ENCODE peak calls at places on chromosomes 13 and 19, in four cellular contexts. S, W, U and K are unnamed samples.

GRCh38 chr19:17481986-17482385 is 11.7 kb downstream of the SLC27A1 start:
- DNase-seq in S (no peak), W (no peak), U (no peak), K (no peak)

GRCh38 chr13:26978081-26978860 is 193.3 kb downstream of the USP12 start:
- DNase-seq in S (no peak), W (no peak), U (no peak), K (no peak)

GRCh38 chr13:94613051-94613450 is 11.4 kb downstream of the GPR180 start:
- DNase-seq in S (no peak), W (no peak), U (no peak), K (no peak)

GRCh38 chr19:10603084-10603872 is 16.2 kb upstream of the AP1M2 start:
- DNase-seq in S (peak; percentile 31), W (peak; percentile 59), U (peak; percentile 88), K (no peak)

GRCh38 chr13:45473627-45474026 is 8.9 kb downstream of the COG3 start:
- DNase-seq in S (no peak), W (no peak), U (no peak), K (no peak)

GRCh38 chr13:103104340-103104739 is 38.1 kb upstream of the SLC10A2 start:
- DNase-seq in S (no peak), W (no peak), U (no peak), K (no peak)

GRCh38 chr19:18297308-18297707 is 15.9 kb upstream of the JUND start:
- DNase-seq in S (peak; percentile 49), W (no peak), U (no peak), K (no peak)

GRCh38 chr19:45767881-45768643 is 990 bp downstream of the SIX5 start:
- DNase-seq in S (peak; percentile 75), W (peak; percentile 74), U (peak; percentile 22), K (peak; percentile 81)

GRCh38 chr19:8663920-8664670 is 33.7 kb downstream of the NFILZ start:
- DNase-seq in S (no peak), W (no peak), U (peak; percentile 2), K (no peak)

DNA sequence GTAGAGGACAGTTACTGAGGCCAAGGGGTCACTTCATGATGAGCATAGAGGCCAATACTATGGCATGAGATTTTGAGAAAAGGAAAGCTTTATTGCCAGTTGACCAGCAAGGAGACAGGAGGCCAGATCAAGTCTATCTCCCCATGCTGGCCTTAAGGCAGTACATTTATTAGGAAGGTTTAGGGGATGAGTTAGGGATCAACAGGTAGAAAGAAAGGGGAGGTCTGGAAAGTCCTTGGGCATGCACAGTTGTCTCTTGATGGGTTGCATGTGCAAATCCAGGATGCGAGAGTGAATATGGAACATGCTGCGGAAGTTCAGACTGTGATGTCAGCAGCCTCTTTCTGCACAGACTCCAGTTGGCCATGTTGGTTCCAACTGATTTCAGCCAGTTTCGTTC is 36.2 kb upstream of the LSM14A start:
- DNase-seq in S (no peak), W (no peak), U (no peak), K (no peak)
- H3K27ac ChIP-seq in S (no peak overlapping the region), W (no peak overlapping the region), U (no peak overlapping the region), K (no peak overlapping the region)

GRCh38 chr19:38557205-38557799 is 60.5 kb downstream of the MAP4K1 start:
- DNase-seq in S (no peak), W (no peak), U (peak; percentile 19), K (no peak)
- H3K4me1 ChIP-seq in S (no peaks in the 10 kb centered on the region), W (no peaks in the 10 kb centered on the region), U (peaks cover 45% of the 10 kb centered on the region), K (no peaks in the 10 kb centered on the region)

GRCh38 chr13:46665630-46666482 is 112.9 kb downstream of the LRCH1 start:
- DNase-seq in S (no peak), W (no peak), U (no peak), K (no peak)
- H3K27ac ChIP-seq in S (peak overlapping the region; percentile 43), W (peak overlapping the region; percentile 32), U (peak overlapping the region; percentile 41), K (peak overlapping the region; percentile 56)

GRCh38 chr19:1253514-1254080 is 5.2 kb downstream of the MIDN start:
- DNase-seq in S (no peak), W (no peak), U (no peak), K (no peak)

GRCh38 chr19:1255186-1256161 is 7.1 kb downstream of the MIDN start:
- DNase-seq in S (no peak), W (no peak), U (no peak), K (no peak)

GRCh38 chr19:1254530-1255185 is 6.3 kb downstream of the MIDN start:
- DNase-seq in S (no peak), W (no peak), U (no peak), K (no peak)

GRCh38 chr19:1252818-1253513 is 4.6 kb downstream of the MIDN start:
- DNase-seq in S (peak; percentile 96), W (peak; percentile 90), U (peak; percentile 64), K (peak; percentile 89)

DNA sequence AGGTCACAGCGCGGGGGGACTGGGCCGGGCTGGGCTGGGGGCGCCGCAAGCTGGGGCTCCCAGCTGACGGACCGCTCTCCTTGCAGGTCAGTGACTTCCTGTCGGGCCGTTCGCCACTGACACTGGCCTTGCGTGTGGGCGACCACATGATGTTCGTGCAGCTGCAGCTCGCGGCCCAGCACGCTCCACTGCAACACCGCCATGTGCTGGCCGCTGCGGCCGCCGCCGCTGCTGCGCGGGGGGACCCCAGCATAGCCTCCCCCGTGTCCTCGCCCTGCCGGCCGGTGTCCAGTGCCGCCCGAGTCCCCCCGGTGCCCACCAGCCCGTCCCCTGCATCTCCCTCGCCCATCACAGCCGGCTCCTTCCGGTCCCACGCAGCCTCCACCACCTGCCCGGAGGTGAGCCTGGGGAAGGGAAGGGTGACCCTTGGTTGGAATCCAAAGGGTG is 5.7 kb downstream of the MIDN start:
- DNase-seq in S (peak; percentile 67), W (no peak), U (no peak), K (no peak)
- H3K4me1 ChIP-seq in S (peaks cover 40% of the 10 kb centered on the region), W (peaks cover 16% of the 10 kb centered on the region), U (peaks cover 68% of the 10 kb centered on the region), K (peaks cover 45% of the 10 kb centered on the region)

DNA sequence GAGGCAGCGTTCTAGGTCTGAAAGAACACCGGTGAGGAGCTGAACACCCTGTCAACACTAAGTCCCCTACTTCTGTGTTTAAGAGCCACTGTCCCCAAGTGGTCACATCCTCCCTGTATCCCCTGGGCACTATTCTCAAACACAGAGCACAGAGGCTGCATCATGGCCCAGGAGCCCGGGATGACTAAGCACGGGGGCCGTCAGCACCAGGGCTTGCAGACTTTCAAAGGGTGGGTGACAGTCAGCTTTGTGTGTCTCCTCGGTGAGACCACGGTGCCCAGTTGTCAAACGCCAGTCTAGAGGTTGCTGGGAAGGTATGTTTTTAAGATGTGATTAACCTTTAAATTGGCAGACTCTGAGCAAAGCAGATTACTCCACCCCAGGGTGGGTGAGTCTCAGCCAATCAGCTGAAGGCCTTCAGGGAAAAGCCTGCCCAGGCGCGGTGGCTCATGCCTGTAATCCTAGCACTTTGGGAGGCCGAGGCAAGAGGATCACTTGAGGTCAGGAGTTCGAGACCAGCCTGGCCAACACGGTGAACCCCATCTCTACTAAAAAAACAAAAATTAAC is 8.0 kb downstream of the MAP2K2 start:
- DNase-seq in S (no peak), W (no peak), U (no peak), K (no peak)
- H3K27ac ChIP-seq in S (no peak overlapping the region), W (no peak overlapping the region), U (peak overlapping the region; percentile 70), K (peak overlapping the region; percentile 10)

GRCh38 chr19:1169921-1170885 is 3.9 kb downstream of the SBNO2 start:
- DNase-seq in S (peak; percentile 90), W (no peak), U (no peak), K (no peak)

GRCh38 chr19:1172353-1173159 is 1.5 kb downstream of the SBNO2 start:
- DNase-seq in S (peak; percentile 65), W (peak; percentile 71), U (no peak), K (peak; percentile 58)

GRCh38 chr19:1173160-1173844 is 766 bp downstream of the SBNO2 start:
- DNase-seq in S (peak; percentile 42), W (no peak), U (no peak), K (no peak)

GRCh38 chr19:1170938-1171754 is 2.9 kb downstream of the SBNO2 start:
- DNase-seq in S (no peak), W (no peak), U (no peak), K (no peak)

GRCh38 chr19:1171755-1172352 is 2.2 kb downstream of the SBNO2 start:
- DNase-seq in S (no peak), W (no peak), U (no peak), K (no peak)
- H3K4me1 ChIP-seq in S (peaks cover 22% of the 10 kb centered on the region), W (peaks cover 45% of the 10 kb centered on the region), U (peaks cover 31% of the 10 kb centered on the region), K (peaks cover 15% of the 10 kb centered on the region)